ENCODE peak calls at places on chromosomes 5 and 9, in eight cellular contexts. Z is SK-N-SH, F is mesenchymal stem cell, I is breast epithelium, K is bronchial epithelial cell, G is body of pancreas, H is left lung, J is upper lobe of left lung. Q is an unnamed sample.

GRCh38 chr5:10946050-10946449 is 185.0 kb upstream of the DAP start:
- DNase-seq in Z (no peak), F (no peak), I (no peak), K (no peak), G (no peak), H (no peak), J (no peak), Q (no peak)

GRCh38 chr5:111942661-111943401 is 185.8 kb upstream of the NREP start:
- DNase-seq in Z (no peak), F (no peak), I (no peak), K (peak; percentile 74), G (no peak), H (no peak), J (no peak), Q (no peak)

GRCh38 chr5:168327019-168327421 is 35.6 kb downstream of the WWC1 start:
- DNase-seq in Z (no peak), F (no peak), I (no peak), K (peak; percentile 50), G (no peak), H (no peak), J (no peak), Q (no peak)

GRCh38 chr9:16619897-16620296 is 250.6 kb downstream of the BNC2 start:
- DNase-seq in Z (no peak), F (no peak), I (no peak), K (no peak), G (no peak), H (no peak), J (no peak), Q (no peak)

GRCh38 chr5:89769975-89770374 is 639.6 kb downstream of the CETN3 start:
- DNase-seq in Z (no peak), F (peak; percentile 55), I (no peak), K (peak; percentile 80), G (no peak), H (no peak), J (no peak), Q (no peak)

GRCh38 chr9:133727876-133728441 is 10.2 kb downstream of the SARDH start:
- DNase-seq in Z (peak; percentile 29), F (no peak), I (no peak), K (no peak), G (no peak), H (no peak), J (peak; percentile 13), Q (peak; percentile 53)

GRCh38 chr9:89750117-89750551 is 145.3 kb downstream of the GADD45G start:
- DNase-seq in Z (peak; percentile 71), F (no peak), I (no peak), K (no peak), G (no peak), H (no peak), J (no peak), Q (no peak)

GRCh38 chr9:127333326-127334064 is 63.5 kb upstream of the SLC2A8 start:
- DNase-seq in Z (no peak), F (peak; percentile 21), I (no peak), K (no peak), G (no peak), H (no peak), J (no peak), Q (no peak)

GRCh38 chr9:113623851-113624485 is 160.4 kb downstream of the RGS3 start:
- DNase-seq in Z (no peak), F (no peak), I (no peak), K (no peak), G (no peak), H (no peak), J (no peak), Q (peak; percentile 60)

GRCh38 chr5:134242146-134242545 is 16.3 kb upstream of the PPP2CA start:
- DNase-seq in Z (no peak), F (peak; percentile 96), I (no peak), K (peak; percentile 27), G (peak; percentile 5), H (peak; percentile 44), J (no peak), Q (no peak)

GRCh38 chr5:218457-219289 is 553 bp downstream of the SDHA start:
- DNase-seq in Z (peak; percentile 54), F (peak; percentile 57), I (no peak), K (peak; percentile 28), G (peak; percentile 61), H (peak; percentile 52), J (peak; percentile 59), Q (no peak)

GRCh38 chr5:45038366-45038987 is 229.7 kb downstream of the MRPS30 start:
- DNase-seq in Z (peak; percentile 14), F (peak; percentile 58), I (no peak), K (peak; percentile 29), G (no peak), H (no peak), J (no peak), Q (no peak)

GRCh38 chr9:120680161-120680560 is 34.1 kb downstream of the MEGF9 start:
- DNase-seq in Z (no peak), F (no peak), I (no peak), K (no peak), G (no peak), H (no peak), J (no peak), Q (no peak)

GRCh38 chr5:127068771-127069330 is 4.5 kb downstream of the C5orf63 start:
- DNase-seq in Z (no peak), F (no peak), I (no peak), K (peak; percentile 42), G (no peak), H (no peak), J (no peak), Q (no peak)

GRCh38 chr5:79728396-79728795 is 38.8 kb downstream of the CMYA5 start:
- DNase-seq in Z (no peak), F (no peak), I (no peak), K (peak; percentile 21), G (no peak), H (no peak), J (no peak), Q (no peak)

GRCh38 chr9:93947409-93948070 is 7.6 kb downstream of the BARX1 start:
- DNase-seq in Z (no peak), F (no peak), I (no peak), K (no peak), G (no peak), H (no peak), J (no peak), Q (no peak)

GRCh38 chr9:33081128-33081851 is 4.8 kb upstream of the SMU1 start:
- DNase-seq in Z (peak; percentile 86), F (peak; percentile 90), I (peak; percentile 50), K (peak; percentile 87), G (peak; percentile 62), H (no peak), J (peak; percentile 54), Q (peak; percentile 88)

GRCh38 chr5:154647760-154648143 is 107.4 kb upstream of the LARP1 start:
- DNase-seq in Z (no peak), F (peak; percentile 28), I (no peak), K (no peak), G (peak; percentile 32), H (no peak), J (no peak), Q (no peak)

GRCh38 chr9:33080534-33080933 is 4.1 kb upstream of the SMU1 start:
- DNase-seq in Z (no peak), F (no peak), I (no peak), K (peak; percentile 98), G (no peak), H (no peak), J (no peak), Q (no peak)

GRCh38 chr5:133761606-133762005 is 149.3 kb upstream of the FSTL4 start:
- DNase-seq in Z (no peak), F (no peak), I (no peak), K (no peak), G (no peak), H (no peak), J (no peak), Q (no peak)

GRCh38 chr5:4879693-4880303 is 260.3 kb upstream of the ADAMTS16 start:
- DNase-seq in Z (peak; percentile 87), F (peak; percentile 28), I (peak; percentile 63), K (peak; percentile 50), G (peak; percentile 88), H (peak; percentile 66), J (peak; percentile 66), Q (peak; percentile 71)

GRCh38 chr9:132670816-132671371 is 630 bp downstream of the GTF3C4 start:
- DNase-seq in Z (peak; percentile 70), F (peak; percentile 80), I (no peak), K (peak; percentile 5), G (peak; percentile 13), H (peak; percentile 39), J (peak; percentile 33), Q (peak; percentile 66)

GRCh38 chr9:80698725-80699124 is 990.6 kb downstream of the TLE1 start:
- DNase-seq in Z (no peak), F (no peak), I (no peak), K (no peak), G (no peak), H (no peak), J (no peak), Q (no peak)

GRCh38 chr5:1801061-1801953 is at the start of gene NDUFS6:
- DNase-seq in Z (peak; percentile 89), F (peak; percentile 65), I (peak; percentile 29), K (peak; percentile 17), G (peak; percentile 87), H (peak; percentile 85), J (peak; percentile 83), Q (peak; percentile 83)
- H3K36me3 ChIP-seq in Z (peaks cover 50% of the 10 kb centered on the region), F (peaks cover 61% of the 10 kb centered on the region), I (no peaks in the 10 kb centered on the region), K (peaks cover 15% of the 10 kb centered on the region), G (peaks cover 5% of the 10 kb centered on the region), H (no peaks in the 10 kb centered on the region), J (peaks cover 60% of the 10 kb centered on the region), Q (peaks cover 48% of the 10 kb centered on the region)

DNA sequence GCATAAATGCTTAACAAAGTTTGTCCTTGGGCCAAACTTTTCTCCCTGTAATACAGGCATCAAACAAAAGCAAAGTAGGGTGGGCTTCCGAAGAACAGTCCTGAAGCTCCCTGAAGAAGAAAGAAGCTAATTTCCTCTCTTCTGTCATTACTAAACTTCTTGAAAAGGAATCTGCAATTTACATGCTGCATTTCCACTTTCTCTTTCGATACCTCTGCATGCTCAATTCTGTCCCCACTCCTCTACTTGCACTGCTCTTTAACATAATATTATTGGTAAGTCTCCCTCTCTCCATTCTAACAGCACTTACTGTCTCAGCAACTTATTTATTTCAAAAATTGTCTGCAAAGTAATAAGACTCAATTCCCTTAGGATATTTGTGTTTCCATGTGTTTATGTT is 3.9 kb upstream of the PLPP1 start:
- DNase-seq in Z (no peak), F (peak; percentile 16), I (no peak), K (no peak), G (no peak), H (no peak), J (no peak), Q (no peak)
- H3K4me3 ChIP-seq in Z (no peak overlapping the region), F (peak overlapping the region; percentile 69), I (peak overlapping the region; percentile 12), K (no peak overlapping the region), G (no peak overlapping the region), H (no peak overlapping the region), J (no peak overlapping the region), Q (no peak overlapping the region)

GRCh38 chr5:2049876-2050275 is 167.2 kb upstream of the IRX4 start:
- DNase-seq in Z (no peak), F (no peak), I (no peak), K (no peak), G (no peak), H (no peak), J (no peak), Q (no peak)
- H3K27me3 ChIP-seq in Z (peaks cover 12% of the 10 kb centered on the region), F (peaks cover 8% of the 10 kb centered on the region), I (no peaks in the 10 kb centered on the region), K (no peaks in the 10 kb centered on the region), G (no peaks in the 10 kb centered on the region), H (no peaks in the 10 kb centered on the region), J (no peaks in the 10 kb centered on the region), Q (no peaks in the 10 kb centered on the region)

DNA sequence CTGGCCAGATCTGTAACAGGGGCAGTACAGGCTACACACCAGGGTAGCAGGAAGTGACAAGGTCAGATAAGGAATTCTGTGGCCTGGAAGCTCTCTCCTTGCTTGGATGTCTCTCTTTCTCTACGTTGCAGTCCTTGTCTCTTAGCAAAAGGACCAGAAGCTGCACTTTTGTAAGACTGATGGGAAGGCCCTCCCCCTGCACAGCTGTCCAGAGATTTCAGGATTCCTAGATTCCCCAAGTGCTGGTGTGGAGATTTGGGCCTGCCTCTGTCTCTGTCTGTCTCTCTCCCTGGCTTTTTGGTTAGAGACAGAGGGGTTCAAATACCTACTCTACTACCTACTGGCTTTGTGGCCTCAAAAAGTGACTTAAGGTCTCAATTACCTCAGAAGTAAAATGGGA is 10.0 kb upstream of the CNTFR start:
- DNase-seq in Z (peak; percentile 60), F (no peak), I (no peak), K (no peak), G (no peak), H (no peak), J (no peak), Q (no peak)
- H3K36me3 ChIP-seq in Z (no peaks in the 10 kb centered on the region), F (no peaks in the 10 kb centered on the region), I (no peaks in the 10 kb centered on the region), K (no peaks in the 10 kb centered on the region), G (no peaks in the 10 kb centered on the region), H (no peaks in the 10 kb centered on the region), J (no peaks in the 10 kb centered on the region), Q (no peaks in the 10 kb centered on the region)

Q was measured in ascending aorta.